ENCODE peak calls at places on chromosomes 3 and 15, in four cellular contexts. F is mammary epithelial cell, I is osteoblast, N is neural progenitor cell. Q is an unnamed sample.
A peak's percentile ranks its signal among the peaks of the same experiment; 100 is the strongest.

GRCh38 chr3:64222501-64222900 is 2.8 kb downstream of the PRICKLE2 start:
- DNase-seq in F (no peak), I (peak; percentile 2), N (no peak), Q (no peak)

GRCh38 chr15:66076591-66077319 is 176.8 kb downstream of the MEGF11 start:
- DNase-seq in F (no peak), I (no peak), N (no peak), Q (no peak)

GRCh38 chr3:13569641-13570390 is 20.9 kb downstream of the FBLN2 start:
- DNase-seq in F (no peak), I (peak; percentile 91), N (no peak), Q (no peak)

GRCh38 chr3:145776782-145777408 is 384.1 kb downstream of the PLOD2 start:
- DNase-seq in F (peak; percentile 35), I (no peak), N (peak; percentile 75), Q (peak; percentile 40)

GRCh38 chr3:22621205-22621809 is 581.8 kb upstream of the UBE2E2 start:
- DNase-seq in F (no peak), I (no peak), N (no peak), Q (no peak)

GRCh38 chr3:45711936-45712335 is 22.7 kb downstream of the SACM1L start:
- DNase-seq in F (no peak), I (no peak), N (no peak), Q (peak; percentile 47)

GRCh38 chr3:197168606-197169005 is 129.8 kb downstream of the DLG1 start:
- DNase-seq in F (no peak), I (no peak), N (peak; percentile 43), Q (peak; percentile 11)

GRCh38 chr3:54777141-54777540 is 150.7 kb downstream of the LRTM1 start:
- DNase-seq in F (no peak), I (no peak), N (no peak), Q (no peak)

GRCh38 chr3:81716870-81717509 is 44.5 kb downstream of the GBE1 start:
- DNase-seq in F (no peak), I (no peak), N (no peak), Q (peak; percentile 77)

DNA sequence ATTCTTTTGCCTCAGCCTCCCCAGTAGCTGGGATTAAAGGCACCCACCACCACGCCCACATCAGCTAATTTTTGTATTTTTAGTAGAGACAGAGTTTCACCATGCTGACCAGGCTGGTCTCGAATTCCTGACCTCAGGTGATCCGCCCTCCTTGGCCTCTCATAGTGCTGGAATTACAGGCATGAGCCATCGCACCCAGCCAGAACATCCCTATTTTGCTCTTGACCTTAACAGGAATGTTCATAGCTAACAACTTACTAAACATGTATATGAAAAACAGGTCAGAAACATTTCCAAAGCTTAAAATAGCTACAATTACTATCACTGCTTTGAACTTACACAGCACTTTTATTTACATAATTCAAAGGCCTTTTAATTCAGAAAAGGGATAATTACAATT is 33.7 kb downstream of the UQCC5 start:
- DNase-seq in F (no peak), I (peak; percentile 77), N (no peak), Q (peak; percentile 57)
- H3K4me2 ChIP-seq in F (no peak overlapping the region), I (peak overlapping the region; percentile 4), N (no peak overlapping the region), Q (no peak overlapping the region)

GRCh38 chr3:123423026-123423425 is 25.9 kb downstream of the ADCY5 start:
- DNase-seq in F (no peak), I (peak; percentile 29), N (no peak), Q (no peak)

GRCh38 chr3:123420416-123420968 is 28.4 kb downstream of the ADCY5 start:
- DNase-seq in F (no peak), I (peak; percentile 11), N (no peak), Q (no peak)

GRCh38 chr3:123421353-123422174 is 27.3 kb downstream of the ADCY5 start:
- DNase-seq in F (peak; percentile 9), I (peak; percentile 44), N (no peak), Q (peak; percentile 14)

GRCh38 chr3:123423806-123424205 is 25.1 kb downstream of the ADCY5 start:
- DNase-seq in F (no peak), I (no peak), N (no peak), Q (no peak)

GRCh38 chr3:123422457-123422856 is 26.4 kb downstream of the ADCY5 start:
- DNase-seq in F (no peak), I (peak; percentile 58), N (no peak), Q (no peak)
- H3K27me3 ChIP-seq in F (peaks cover 2% of the 10 kb centered on the region), I (peaks cover 23% of the 10 kb centered on the region), N (no peaks in the 10 kb centered on the region), Q (peaks cover 12% of the 10 kb centered on the region)

GRCh38 chr3:72973786-72974185 is 22.8 kb upstream of the PPP4R2 start:
- DNase-seq in F (no peak), I (no peak), N (no peak), Q (no peak)

GRCh38 chr3:72970942-72971341 is 25.7 kb upstream of the PPP4R2 start:
- DNase-seq in F (no peak), I (no peak), N (no peak), Q (no peak)

GRCh38 chr3:72974956-72975355 is 21.7 kb upstream of the PPP4R2 start:
- DNase-seq in F (no peak), I (no peak), N (no peak), Q (no peak)

GRCh38 chr3:72973031-72973723 is 23.4 kb upstream of the PPP4R2 start:
- DNase-seq in F (peak; percentile 77), I (no peak), N (no peak), Q (no peak)

DNA sequence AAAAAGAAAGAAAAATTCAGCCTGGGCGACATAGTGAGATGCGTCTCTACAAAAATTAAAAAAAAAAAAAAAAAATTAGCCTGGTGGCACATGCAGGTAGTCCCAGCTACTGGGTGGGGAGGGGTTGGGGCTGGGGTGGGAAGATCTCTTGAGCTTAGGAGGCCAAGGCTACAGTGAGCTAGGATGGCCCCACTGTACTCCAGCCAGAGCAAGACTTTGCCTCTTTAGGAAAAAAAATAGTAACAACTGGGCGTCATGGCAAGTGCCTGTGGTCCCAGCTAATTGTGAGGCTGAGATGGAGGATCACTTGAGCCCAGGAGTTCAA is 23.9 kb upstream of the PPP4R2 start:
- DNase-seq in F (no peak), I (no peak), N (no peak), Q (no peak)
- H3K4me2 ChIP-seq in F (no peak overlapping the region), I (no peak overlapping the region), N (no peak overlapping the region), Q (no peak overlapping the region)

DNA sequence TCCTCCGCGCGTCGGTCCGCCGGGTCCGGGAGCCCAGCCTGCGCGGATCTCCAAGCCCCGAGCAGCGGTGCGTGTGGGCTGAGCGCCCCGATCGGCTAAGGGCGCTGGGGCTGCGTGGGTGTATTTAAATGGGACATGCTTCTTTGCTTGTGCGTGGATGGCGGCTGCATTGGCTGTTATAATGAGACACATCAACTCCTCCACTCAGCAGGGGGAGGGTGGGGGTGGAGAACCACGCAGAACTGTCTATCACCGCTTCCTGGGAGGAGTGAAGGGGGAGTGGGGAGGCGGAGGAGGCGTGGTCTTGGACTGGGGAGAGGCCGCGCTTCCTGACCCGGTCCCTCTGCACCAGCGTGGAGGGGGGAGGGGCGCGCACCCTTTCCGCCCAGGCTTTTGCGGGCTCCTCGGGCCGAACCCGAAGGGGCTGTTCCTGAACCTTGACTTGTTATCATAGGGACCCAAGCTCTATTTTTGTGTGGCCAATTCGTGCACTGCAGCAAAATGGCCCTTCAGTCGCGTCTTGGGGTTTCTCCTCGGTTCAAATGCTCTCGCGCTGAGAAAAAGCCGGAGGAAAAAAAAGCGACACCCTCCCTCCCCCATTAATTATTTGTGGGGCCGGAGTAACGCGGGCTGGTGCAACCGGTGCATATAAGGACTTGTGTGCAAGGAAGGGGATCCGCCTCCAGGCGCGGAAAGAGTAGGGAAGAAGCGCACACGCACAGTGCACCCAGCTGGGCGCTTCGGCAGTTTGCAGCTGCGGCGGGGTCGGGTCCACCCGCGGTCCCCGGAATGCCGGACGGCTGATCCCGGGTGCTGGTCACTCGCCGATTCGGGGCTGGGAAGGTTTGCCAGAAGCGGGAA is at the start of gene TNIK:
- DNase-seq in F (peak; percentile 90), I (peak; percentile 94), N (peak; percentile 83), Q (peak; percentile 92)
- H3K27me3 ChIP-seq in F (no peaks in the 10 kb centered on the region), I (peaks cover 85% of the 10 kb centered on the region), N (peaks cover 60% of the 10 kb centered on the region), Q (no peaks in the 10 kb centered on the region)

GRCh38 chr3:58334013-58334321 is 1.3 kb downstream of the PXK start:
- DNase-seq in F (no peak), I (peak; percentile 41), N (peak; percentile 34), Q (no peak)
- H3K4me2 ChIP-seq in F (peak overlapping the region; percentile 91), I (peak overlapping the region; percentile 94), N (peak overlapping the region; percentile 96), Q (peak overlapping the region; percentile 97)

DNA sequence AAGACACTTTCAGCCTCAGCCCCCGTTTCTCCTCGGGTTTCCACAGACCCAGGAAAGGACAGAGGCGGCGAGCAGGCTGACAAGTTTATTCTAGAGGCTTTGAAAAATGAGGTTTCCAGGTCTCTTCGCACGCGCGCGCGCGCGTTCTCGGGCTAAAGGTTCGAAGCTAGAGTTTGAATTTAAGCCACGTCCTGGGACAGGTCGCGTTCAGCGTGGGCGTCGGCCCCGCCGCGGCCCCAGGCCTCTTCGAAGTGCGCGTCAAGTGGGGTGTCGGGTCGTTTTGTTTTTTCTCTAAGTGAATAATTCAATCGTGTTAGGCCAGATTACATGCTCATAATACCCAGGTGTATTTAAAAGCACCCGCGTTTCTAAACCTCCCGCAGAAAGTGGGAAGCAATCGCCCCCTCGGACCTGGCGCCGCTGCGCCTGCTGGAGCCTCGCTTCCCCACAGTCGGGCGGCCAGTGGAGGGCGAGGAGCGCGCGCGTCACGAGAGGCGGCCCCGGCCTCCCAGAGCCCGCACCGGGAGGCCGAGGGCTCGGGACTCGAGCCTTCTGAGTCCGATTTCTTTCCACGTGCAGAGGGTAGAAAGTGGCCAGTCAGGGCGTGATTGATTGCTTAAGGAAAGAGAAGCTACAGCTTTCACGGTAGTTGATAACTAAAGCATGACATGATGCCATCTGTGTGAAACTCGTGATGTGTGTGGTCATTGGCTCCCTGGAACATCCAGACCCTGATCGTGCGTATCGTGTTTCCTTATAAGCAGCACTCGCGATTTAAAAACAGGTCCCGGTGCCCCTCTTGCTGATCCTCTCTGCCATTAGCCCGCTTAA is 15.8 kb upstream of the SOX2 start:
- DNase-seq in F (no peak), I (no peak), N (peak; percentile 63), Q (peak; percentile 31)
- H3K27me3 ChIP-seq in F (no peaks in the 10 kb centered on the region), I (peaks cover 46% of the 10 kb centered on the region), N (no peaks in the 10 kb centered on the region), Q (peaks cover 20% of the 10 kb centered on the region)

DNA sequence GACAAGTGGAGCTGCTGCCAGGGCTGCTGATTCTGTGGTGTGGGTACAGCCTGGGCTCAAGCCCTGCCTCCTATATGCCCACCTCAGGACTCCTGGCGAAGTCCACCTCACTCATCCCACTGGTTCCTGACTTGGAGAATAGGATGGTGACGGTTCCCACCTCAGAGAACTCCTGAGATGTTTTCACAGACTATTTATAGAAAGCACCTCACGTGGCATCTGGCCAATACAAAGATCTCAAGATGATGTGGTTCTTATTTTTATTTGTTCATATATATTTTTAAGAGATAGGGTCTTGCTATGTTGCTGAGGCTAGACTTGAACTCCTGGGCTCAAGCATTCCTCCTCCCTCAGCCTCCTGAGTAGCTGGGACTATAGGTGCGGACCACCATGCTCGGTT is 236.9 kb upstream of the BHLHE40 start:
- DNase-seq in F (no peak), I (no peak), N (no peak), Q (peak; percentile 37)
- H3K4me2 ChIP-seq in F (no peak overlapping the region), I (peak overlapping the region; percentile 42), N (no peak overlapping the region), Q (peak overlapping the region; percentile 67)

Q was measured in astrocyte.